ENCODE peak calls at places on chromosomes 1 and 21, in eight cellular contexts. K is hepatocyte, H is PC-3, M is K562, S is neural progenitor cell, F is HepG2, O is fibroblast of lung, X is GM23248. I is an unnamed sample.
A peak's percentile ranks its signal among the peaks of the same experiment; 100 is the strongest.

GRCh38 chr1:87940410-87940809 is 611.7 kb downstream of the LMO4 start:
- DNase-seq in K (no peak), H (no peak), M (no peak), S (no peak), F (no peak), O (no peak), X (no peak), I (no peak)

GRCh38 chr1:23791434-23792047 is 596 bp downstream of the LYPLA2 start:
- DNase-seq in K (peak; percentile 49), H (peak; percentile 39), M (peak; percentile 63), S (peak; percentile 60), F (no peak), O (peak; percentile 29), X (peak; percentile 55), I (no peak)

GRCh38 chr21:40680311-40680710 is 166.6 kb downstream of the DSCAM start:
- DNase-seq in K (no peak), H (no peak), M (no peak), S (peak; percentile 13), F (no peak), O (no peak), X (no peak), I (no peak)

GRCh38 chr1:185960377-185961151 is 226.4 kb downstream of the HMCN1 start:
- DNase-seq in K (no peak), H (no peak), M (no peak), S (peak; percentile 7), F (no peak), O (peak; percentile 88), X (peak; percentile 30), I (no peak)

GRCh38 chr1:40796939-40797667 is 13.5 kb downstream of the KCNQ4 start:
- DNase-seq in K (no peak), H (no peak), M (no peak), S (no peak), F (no peak), O (peak; percentile 22), X (peak; percentile 53), I (no peak)

GRCh38 chr1:59686170-59686569 is 128.6 kb upstream of the HOOK1 start:
- DNase-seq in K (no peak), H (peak; percentile 17), M (no peak), S (no peak), F (no peak), O (no peak), X (no peak), I (no peak)

GRCh38 chr1:32272557-32273388 is 19.1 kb upstream of the HDAC1 start:
- DNase-seq in K (no peak), H (no peak), M (peak; percentile 49), S (no peak), F (no peak), O (no peak), X (no peak), I (no peak)

GRCh38 chr1:92817986-92818764 is 13.7 kb upstream of the RPL5 start:
- DNase-seq in K (peak; percentile 21), H (peak; percentile 59), M (peak; percentile 56), S (peak; percentile 46), F (no peak), O (peak; percentile 25), X (peak; percentile 66), I (no peak)

GRCh38 chr1:225378880-225379279 is 49.0 kb downstream of the LBR start:
- DNase-seq in K (peak; percentile 73), H (peak; percentile 15), M (no peak), S (peak; percentile 64), F (peak; percentile 10), O (peak; percentile 71), X (peak; percentile 78), I (no peak)

GRCh38 chr1:186985889-186986491 is 157.2 kb downstream of the PLA2G4A start:
- DNase-seq in K (peak; percentile 67), H (peak; percentile 73), M (peak; percentile 26), S (peak; percentile 64), F (peak; percentile 45), O (peak; percentile 53), X (peak; percentile 77), I (peak; percentile 47)

GRCh38 chr1:8472668-8473067 is 154.8 kb downstream of the SLC45A1 start:
- DNase-seq in K (no peak), H (no peak), M (no peak), S (no peak), F (no peak), O (no peak), X (no peak), I (no peak)

GRCh38 chr1:29047142-29047541 is 76.6 kb downstream of the TMEM200B start:
- DNase-seq in K (no peak), H (no peak), M (no peak), S (no peak), F (no peak), O (no peak), X (no peak), I (no peak)

GRCh38 chr21:30216041-30216723 is at the start of gene CLDN8:
- DNase-seq in K (no peak), H (peak; percentile 79), M (no peak), S (no peak), F (no peak), O (no peak), X (no peak), I (no peak)

GRCh38 chr1:45979074-45979777 is 153.2 kb downstream of the PIK3R3 start:
- DNase-seq in K (peak; percentile 46), H (peak; percentile 50), M (no peak), S (no peak), F (peak; percentile 86), O (peak; percentile 27), X (peak; percentile 18), I (no peak)

GRCh38 chr1:14733053-14733778 is 134.7 kb downstream of the KAZN start:
- DNase-seq in K (peak; percentile 20), H (no peak), M (no peak), S (peak; percentile 63), F (peak; percentile 8), O (peak; percentile 56), X (peak; percentile 43), I (no peak)
- H3K27ac ChIP-seq in K (no peak overlapping the region), H (no peak overlapping the region), M (no peak overlapping the region), S (no peak overlapping the region), F (no peak overlapping the region), O (no peak overlapping the region), X (no peak overlapping the region), I (no peak overlapping the region)

DNA sequence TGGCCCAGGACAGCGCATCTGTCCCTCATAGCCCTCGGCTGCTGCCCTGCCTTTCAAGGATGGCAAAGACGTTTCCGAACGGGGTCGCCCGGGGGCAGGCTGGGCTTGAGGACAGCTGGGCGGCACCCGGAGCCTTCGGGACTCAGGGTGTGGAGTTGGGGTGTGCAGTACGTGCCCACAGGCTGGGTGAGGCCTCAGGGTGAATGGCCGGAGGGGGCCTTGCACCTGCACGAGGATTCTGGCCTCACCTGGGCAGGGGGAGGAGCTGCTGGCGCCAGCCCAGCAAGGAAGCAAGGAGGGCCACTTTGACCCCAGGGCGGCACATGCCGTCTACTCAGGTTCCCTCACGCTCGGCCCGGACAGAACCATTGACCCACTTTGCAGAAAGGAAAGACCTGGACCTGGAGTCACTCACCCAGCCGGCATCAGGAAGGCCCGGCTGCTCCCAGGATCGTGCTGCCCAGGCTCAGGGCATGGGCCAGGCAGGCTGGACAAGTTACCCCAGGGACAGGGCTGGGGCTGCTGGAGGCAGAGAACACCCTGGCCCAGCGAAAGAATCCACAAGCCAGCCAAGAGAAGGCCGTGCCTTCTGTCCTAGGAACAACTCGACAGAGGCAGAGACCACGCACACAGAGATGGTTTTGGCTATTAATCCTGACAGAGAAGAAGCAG is 65.1 kb upstream of the TTC34 start:
- DNase-seq in K (no peak), H (no peak), M (no peak), S (no peak), F (no peak), O (no peak), X (no peak), I (no peak)
- H3K9me3 ChIP-seq in K (no peaks in the 10 kb centered on the region), H (no peaks in the 10 kb centered on the region), M (no peaks in the 10 kb centered on the region), S (peaks cover 5% of the 10 kb centered on the region), F (peaks cover 8% of the 10 kb centered on the region), O (no peaks in the 10 kb centered on the region), X (no peaks in the 10 kb centered on the region), I (no peaks in the 10 kb centered on the region)

DNA sequence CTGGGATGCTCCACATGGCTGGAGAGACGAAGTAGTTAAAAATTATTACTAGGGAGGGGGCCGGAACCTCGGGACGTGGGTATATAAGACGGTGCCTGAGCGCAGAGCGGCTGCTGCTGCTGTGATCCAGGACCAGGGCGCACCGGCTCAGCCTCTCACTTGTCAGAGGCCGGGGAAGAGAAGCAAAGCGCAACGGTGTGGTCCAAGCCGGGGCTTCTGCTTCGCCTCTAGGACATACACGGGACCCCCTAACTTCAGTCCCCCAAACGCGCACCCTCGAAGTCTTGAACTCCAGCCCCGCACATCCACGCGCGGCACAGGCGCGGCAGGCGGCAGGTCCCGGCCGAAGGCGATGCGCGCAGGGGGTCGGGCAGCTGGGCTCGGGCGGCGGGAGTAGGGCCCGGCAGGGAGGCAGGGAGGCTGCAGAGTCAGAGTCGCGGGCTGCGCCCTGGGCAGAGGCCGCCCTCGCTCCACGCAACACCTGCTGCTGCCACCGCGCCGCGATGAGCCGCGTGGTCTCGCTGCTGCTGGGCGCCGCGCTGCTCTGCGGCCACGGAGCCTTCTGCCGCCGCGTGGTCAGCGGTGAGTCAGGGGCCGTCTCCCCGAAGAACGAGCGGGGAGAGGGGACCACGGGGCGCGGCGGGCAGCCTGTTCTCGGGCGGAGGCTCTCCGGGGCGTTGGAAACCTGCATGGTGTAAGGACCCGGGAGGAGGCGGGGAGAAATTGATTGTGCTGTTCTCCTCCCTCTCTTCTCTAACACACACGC is at the start of gene CHODL:
- DNase-seq in K (peak; percentile 27), H (no peak), M (no peak), S (peak; percentile 49), F (no peak), O (peak; percentile 1), X (no peak), I (no peak)
- TF ChIP-seq EZH2 in K (peak; percentile 64), H (no peak), M (no peak), S (peak; percentile 75), F (no peak), O (no peak), X (no peak), I (no peak)

GRCh38 chr1:203624341-203624712 is 2.3 kb upstream of the ATP2B4 start:
- DNase-seq in K (peak; percentile 59), H (no peak), M (no peak), S (no peak), F (no peak), O (no peak), X (no peak), I (no peak)
- H3K27ac ChIP-seq in K (peak overlapping the region; percentile 90), H (no peak overlapping the region), M (no peak overlapping the region), S (no peak overlapping the region), F (no peak overlapping the region), O (no peak overlapping the region), X (no peak overlapping the region), I (no peak overlapping the region)